ENCODE peak calls at places on chromosomes 2 and 18, in four cellular contexts. One of them, this sample, is unnamed.

GRCh38 chr2:177553176-177553909 is 160.8 kb downstream of the AGPS start:
- DNase-seq in OCI-LY7: no peak
- DNase-seq in lung: no peak
- DNase-seq in activated B cell treated with CpG ODN at 0.5 μM for 24 hours: no peak
- DNase-seq in this sample: no peak

GRCh38 chr2:7730449-7730848 is 813.2 kb downstream of the RNF144A start:
- DNase-seq in OCI-LY7: no peak
- DNase-seq in lung: no peak
- DNase-seq in activated B cell treated with CpG ODN at 0.5 μM for 24 hours: no peak
- DNase-seq in this sample: no peak

GRCh38 chr2:205511666-205512065 is 170.6 kb upstream of the NRP2 start:
- DNase-seq in OCI-LY7: no peak
- DNase-seq in lung: no peak
- DNase-seq in activated B cell treated with CpG ODN at 0.5 μM for 24 hours: no peak
- DNase-seq in this sample: no peak

GRCh38 chr2:236089271-236090026 is 78.7 kb downstream of the GBX2 start:
- DNase-seq in OCI-LY7: no peak
- DNase-seq in lung: no peak
- DNase-seq in activated B cell treated with CpG ODN at 0.5 μM for 24 hours: no peak
- DNase-seq in this sample: no peak

GRCh38 chr2:95284886-95285541 is 10.8 kb downstream of the PROM2 start:
- DNase-seq in OCI-LY7: no peak
- DNase-seq in lung: no peak
- DNase-seq in activated B cell treated with CpG ODN at 0.5 μM for 24 hours: no peak
- DNase-seq in this sample: no peak

GRCh38 chr2:18987592-18988073 is 370.8 kb downstream of the OSR1 start:
- DNase-seq in OCI-LY7: no peak
- DNase-seq in lung: peak; percentile 69
- DNase-seq in activated B cell treated with CpG ODN at 0.5 μM for 24 hours: no peak
- DNase-seq in this sample: no peak

GRCh38 chr2:67400560-67401464 is 3.7 kb downstream of the ETAA1 start:
- DNase-seq in OCI-LY7: no peak
- DNase-seq in lung: no peak
- DNase-seq in activated B cell treated with CpG ODN at 0.5 μM for 24 hours: no peak
- DNase-seq in this sample: no peak

GRCh38 chr2:174764281-174765063 is at the start of gene CHRNA1:
- DNase-seq in OCI-LY7: no peak
- DNase-seq in lung: no peak
- DNase-seq in activated B cell treated with CpG ODN at 0.5 μM for 24 hours: no peak
- DNase-seq in this sample: peak; percentile 64

GRCh38 chr2:240423788-240424191 is 11.7 kb upstream of the GPC1 start:
- DNase-seq in OCI-LY7: no peak
- DNase-seq in lung: no peak
- DNase-seq in activated B cell treated with CpG ODN at 0.5 μM for 24 hours: no peak
- DNase-seq in this sample: no peak

GRCh38 chr2:203035879-203036470 is 21.3 kb downstream of the NBEAL1 start:
- DNase-seq in OCI-LY7: no peak
- DNase-seq in lung: no peak
- DNase-seq in activated B cell treated with CpG ODN at 0.5 μM for 24 hours: no peak
- DNase-seq in this sample: no peak

GRCh38 chr2:175834472-175834871 is 167.6 kb downstream of the LNPK start:
- DNase-seq in OCI-LY7: no peak
- DNase-seq in lung: no peak
- DNase-seq in activated B cell treated with CpG ODN at 0.5 μM for 24 hours: no peak
- DNase-seq in this sample: peak; percentile 84

GRCh38 chr18:63161032-63161727 is 158.4 kb downstream of the BCL2 start:
- DNase-seq in OCI-LY7: peak; percentile 42
- DNase-seq in lung: no peak
- DNase-seq in activated B cell treated with CpG ODN at 0.5 μM for 24 hours: no peak
- DNase-seq in this sample: no peak

GRCh38 chr2:202609381-202610145 is 25.2 kb upstream of the FAM117B start:
- DNase-seq in OCI-LY7: no peak
- DNase-seq in lung: no peak
- DNase-seq in activated B cell treated with CpG ODN at 0.5 μM for 24 hours: no peak
- DNase-seq in this sample: no peak

GRCh38 chr18:79965119-79965902 is 868 bp downstream of the HSBP1L1 start:
- DNase-seq in OCI-LY7: no peak
- DNase-seq in lung: peak; percentile 66
- DNase-seq in activated B cell treated with CpG ODN at 0.5 μM for 24 hours: no peak
- DNase-seq in this sample: peak; percentile 14

GRCh38 chr2:197710424-197711042 is 5.4 kb downstream of the MARS2 start:
- DNase-seq in OCI-LY7: peak; percentile 37
- DNase-seq in lung: no peak
- DNase-seq in activated B cell treated with CpG ODN at 0.5 μM for 24 hours: no peak
- DNase-seq in this sample: no peak

GRCh38 chr18:58025733-58026132 is 18.3 kb upstream of the NEDD4L start:
- DNase-seq in OCI-LY7: no peak
- DNase-seq in lung: no peak
- DNase-seq in activated B cell treated with CpG ODN at 0.5 μM for 24 hours: no peak
- DNase-seq in this sample: no peak

GRCh38 chr2:98461650-98462049 is 17.0 kb downstream of the INPP4A start:
- DNase-seq in OCI-LY7: no peak
- DNase-seq in lung: no peak
- DNase-seq in activated B cell treated with CpG ODN at 0.5 μM for 24 hours: no peak
- DNase-seq in this sample: no peak

GRCh38 chr2:203846490-203847105 is 21.0 kb upstream of the CTLA4 start:
- DNase-seq in OCI-LY7: no peak
- DNase-seq in lung: no peak
- DNase-seq in activated B cell treated with CpG ODN at 0.5 μM for 24 hours: no peak
- DNase-seq in this sample: no peak

GRCh38 chr18:76130845-76131244 is 364.2 kb downstream of the ZNF516 start:
- DNase-seq in OCI-LY7: no peak
- DNase-seq in lung: no peak
- DNase-seq in activated B cell treated with CpG ODN at 0.5 μM for 24 hours: no peak
- DNase-seq in this sample: no peak

GRCh38 chr2:20423847-20424246 is 23.0 kb upstream of the RHOB start:
- DNase-seq in OCI-LY7: no peak
- DNase-seq in lung: no peak
- DNase-seq in activated B cell treated with CpG ODN at 0.5 μM for 24 hours: no peak
- DNase-seq in this sample: no peak

GRCh38 chr2:20425371-20425881 is 21.4 kb upstream of the RHOB start:
- DNase-seq in OCI-LY7: peak; percentile 44
- DNase-seq in lung: no peak
- DNase-seq in activated B cell treated with CpG ODN at 0.5 μM for 24 hours: no peak
- DNase-seq in this sample: no peak

GRCh38 chr2:20423376-20423775 is 23.5 kb upstream of the RHOB start:
- DNase-seq in OCI-LY7: no peak
- DNase-seq in lung: no peak
- DNase-seq in activated B cell treated with CpG ODN at 0.5 μM for 24 hours: no peak
- DNase-seq in this sample: no peak

GRCh38 chr2:20425884-20426283 is 21.0 kb upstream of the RHOB start:
- DNase-seq in OCI-LY7: no peak
- DNase-seq in lung: no peak
- DNase-seq in activated B cell treated with CpG ODN at 0.5 μM for 24 hours: no peak
- DNase-seq in this sample: no peak

DNA sequence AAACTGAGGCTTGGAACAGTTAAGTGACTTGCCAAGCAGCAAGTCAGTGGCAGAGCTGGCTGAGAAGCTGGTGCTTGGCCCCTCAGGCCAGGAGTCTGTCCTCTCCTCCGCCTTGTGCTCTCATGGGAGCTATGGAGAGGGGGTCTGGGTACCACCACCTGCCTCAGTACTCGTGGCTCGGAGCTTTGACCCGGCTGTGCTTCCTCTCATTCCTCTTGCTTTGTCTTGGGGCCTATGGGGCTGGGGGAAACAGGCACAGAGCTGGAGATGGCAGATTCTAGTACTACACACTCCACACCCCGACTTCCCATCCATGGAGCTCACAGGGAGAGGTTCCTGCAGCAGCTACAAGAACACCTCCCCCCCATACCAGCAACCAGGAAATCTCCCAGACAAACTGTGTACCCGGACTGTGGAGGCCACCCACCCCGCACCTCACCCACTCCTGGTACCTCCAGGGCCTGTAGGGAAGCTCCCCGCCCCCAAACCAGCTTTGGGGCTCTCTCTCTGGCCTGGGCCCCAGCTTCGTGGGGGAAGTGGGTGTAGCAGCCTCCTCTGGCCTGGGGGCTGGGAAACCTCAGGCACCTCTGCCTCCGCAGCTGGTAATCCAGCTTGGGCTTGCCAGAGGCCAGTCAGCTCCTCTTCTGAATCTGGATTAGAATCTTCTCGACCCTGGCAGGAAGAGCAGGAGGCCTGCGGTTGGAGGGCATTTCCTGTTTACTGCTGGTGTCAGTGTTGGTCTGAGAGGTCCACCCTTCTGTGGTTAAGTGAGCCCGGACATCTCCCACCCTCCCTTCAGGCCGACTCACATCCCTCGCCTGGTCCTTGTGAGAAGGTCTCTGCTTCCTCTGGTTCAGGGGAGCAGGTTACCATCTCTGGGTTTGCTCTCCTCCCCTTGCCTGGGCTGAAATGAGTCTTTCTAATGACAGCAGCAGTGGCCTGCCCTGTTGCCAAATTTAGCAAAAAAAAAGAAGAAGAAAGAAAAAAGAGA is 22.3 kb upstream of the RHOB start:
- DNase-seq in OCI-LY7: peak; percentile 70
- DNase-seq in lung: no peak
- DNase-seq in activated B cell treated with CpG ODN at 0.5 μM for 24 hours: no peak
- DNase-seq in this sample: no peak
- TF ChIP-seq CTCF in OCI-LY7: no peak
- TF ChIP-seq CTCF in lung: no peak
- TF ChIP-seq CTCF in activated B cell treated with CpG ODN at 0.5 μM for 24 hours: no peak
- TF ChIP-seq CTCF in this sample: no peak

DNA sequence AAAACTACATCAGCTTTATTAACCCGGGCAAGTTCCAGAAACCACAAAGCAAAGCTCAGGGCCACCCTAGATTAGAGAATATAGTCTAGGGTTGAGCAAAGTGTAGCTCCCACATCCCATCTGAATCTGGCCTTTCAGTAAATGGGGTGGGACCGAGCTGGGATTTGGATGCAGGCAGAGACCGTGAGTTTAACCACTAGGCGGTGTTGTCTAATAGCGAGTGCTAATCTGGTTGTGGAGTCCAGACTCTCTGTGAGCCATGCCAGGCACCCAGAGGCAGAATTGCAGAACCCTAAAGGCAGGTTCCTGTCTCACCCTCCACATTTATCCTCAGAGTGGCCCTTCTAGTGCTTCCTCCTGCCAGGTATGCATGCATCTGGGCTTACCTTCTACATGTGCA is 435.9 kb downstream of the TSN start:
- DNase-seq in OCI-LY7: peak; percentile 7
- DNase-seq in lung: peak; percentile 30
- DNase-seq in activated B cell treated with CpG ODN at 0.5 μM for 24 hours: no peak
- DNase-seq in this sample: peak; percentile 67
- TF ChIP-seq CTCF in OCI-LY7: peak; percentile 55
- TF ChIP-seq CTCF in lung: no peak
- TF ChIP-seq CTCF in activated B cell treated with CpG ODN at 0.5 μM for 24 hours: no peak
- TF ChIP-seq CTCF in this sample: peak; percentile 72

GRCh38 chr2:52141076-52141475 is 1109.1 kb upstream of the NRXN1 start:
- DNase-seq in OCI-LY7: no peak
- DNase-seq in lung: no peak
- DNase-seq in activated B cell treated with CpG ODN at 0.5 μM for 24 hours: no peak
- DNase-seq in this sample: no peak

GRCh38 chr2:52145005-52145404 is 1113.1 kb upstream of the NRXN1 start:
- DNase-seq in OCI-LY7: no peak
- DNase-seq in lung: no peak
- DNase-seq in activated B cell treated with CpG ODN at 0.5 μM for 24 hours: no peak
- DNase-seq in this sample: no peak

GRCh38 chr2:52144588-52144987 is 1112.7 kb upstream of the NRXN1 start:
- DNase-seq in OCI-LY7: no peak
- DNase-seq in lung: no peak
- DNase-seq in activated B cell treated with CpG ODN at 0.5 μM for 24 hours: no peak
- DNase-seq in this sample: no peak
- TF ChIP-seq CTCF in OCI-LY7: peak; percentile 34
- TF ChIP-seq CTCF in lung: no peak
- TF ChIP-seq CTCF in activated B cell treated with CpG ODN at 0.5 μM for 24 hours: no peak
- TF ChIP-seq CTCF in this sample: no peak

GRCh38 chr2:134574610-134575332 is 144.0 kb downstream of the TMEM163 start:
- DNase-seq in OCI-LY7: no peak
- DNase-seq in lung: no peak
- DNase-seq in activated B cell treated with CpG ODN at 0.5 μM for 24 hours: no peak
- DNase-seq in this sample: no peak
- TF ChIP-seq CTCF in OCI-LY7: no peak
- TF ChIP-seq CTCF in lung: no peak
- TF ChIP-seq CTCF in activated B cell treated with CpG ODN at 0.5 μM for 24 hours: no peak
- TF ChIP-seq CTCF in this sample: no peak

DNA sequence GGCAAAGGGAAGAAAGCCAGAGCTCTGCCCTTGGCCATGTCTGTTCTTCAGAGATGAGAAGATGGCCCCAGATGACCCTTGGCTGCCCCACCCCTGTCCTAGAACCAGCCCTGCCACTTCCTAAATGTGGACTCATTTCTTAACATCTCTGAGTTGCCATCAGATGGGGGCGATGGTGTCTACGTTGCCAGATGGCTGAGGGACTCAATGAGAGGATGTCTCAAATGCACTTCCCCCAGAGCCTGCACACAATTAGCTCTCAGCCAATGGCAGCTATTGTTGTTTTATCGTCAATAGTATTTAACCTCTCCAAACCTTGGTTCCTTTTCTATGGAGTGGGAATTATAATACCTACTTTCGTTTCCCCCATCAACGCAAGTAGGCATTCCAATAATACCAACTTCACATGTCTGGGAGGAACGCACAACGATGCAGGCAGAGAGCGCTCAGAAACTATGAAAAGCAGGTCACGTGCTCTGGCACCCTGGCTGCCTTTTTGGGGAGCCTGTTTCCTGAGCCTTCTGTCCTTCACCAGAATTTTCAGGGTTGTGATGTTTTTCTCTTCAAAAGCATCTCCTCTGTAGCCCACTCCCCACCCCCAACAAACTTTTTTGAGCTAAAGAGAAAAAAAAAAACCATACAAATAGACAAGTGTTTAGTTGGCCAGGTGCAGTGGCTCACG is 100.3 kb downstream of the MCFD2 start:
- DNase-seq in OCI-LY7: no peak
- DNase-seq in lung: no peak
- DNase-seq in activated B cell treated with CpG ODN at 0.5 μM for 24 hours: no peak
- DNase-seq in this sample: no peak
- TF ChIP-seq CTCF in OCI-LY7: no peak
- TF ChIP-seq CTCF in lung: no peak
- TF ChIP-seq CTCF in activated B cell treated with CpG ODN at 0.5 μM for 24 hours: no peak
- TF ChIP-seq CTCF in this sample: no peak

DNA sequence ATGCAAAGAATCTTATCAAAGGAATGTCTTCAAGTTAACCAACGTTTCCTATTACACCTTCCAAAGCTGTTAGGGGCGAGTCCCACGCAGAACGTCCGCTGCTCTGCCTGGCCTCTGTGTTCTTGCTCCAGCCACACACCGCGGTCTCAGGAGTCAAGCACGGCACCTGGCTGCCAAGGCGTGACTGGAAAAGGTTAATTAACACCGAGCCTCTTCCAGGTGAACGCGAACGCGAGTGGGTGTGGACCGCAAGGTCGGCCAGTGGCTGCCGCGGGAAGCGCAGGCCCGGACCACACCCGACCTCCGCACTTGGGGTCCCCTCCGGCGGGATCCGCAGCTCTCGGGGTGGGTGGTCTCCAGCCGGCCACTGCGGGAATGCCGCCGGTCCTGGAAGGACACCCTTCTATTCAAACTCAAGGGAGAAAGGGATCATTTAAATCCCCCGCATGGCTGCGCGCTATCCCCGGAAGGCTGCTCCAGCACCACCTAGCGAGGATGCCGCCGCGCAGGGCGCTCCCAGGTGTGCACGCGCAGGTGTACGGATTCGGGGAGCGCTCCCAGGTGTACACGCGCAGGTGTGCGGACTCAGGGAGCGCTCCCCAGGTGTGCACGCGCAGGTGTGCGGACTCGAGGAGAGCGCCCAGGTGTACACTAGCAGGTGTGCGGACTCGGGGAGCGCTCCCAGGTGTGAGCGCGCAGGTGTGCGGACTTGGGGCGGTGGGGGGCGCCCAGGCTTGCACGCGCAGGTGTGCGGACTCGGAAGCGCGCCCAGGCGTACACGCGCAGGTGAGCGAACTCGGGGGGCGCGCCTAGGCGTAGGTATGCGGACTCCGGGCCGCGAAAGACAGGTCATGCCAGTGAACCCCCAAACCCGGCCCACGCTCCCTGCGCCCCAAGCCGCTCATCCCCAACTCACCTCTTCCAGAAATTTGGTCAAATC is 662 bp downstream of the CYB5A start:
- DNase-seq in OCI-LY7: no peak
- DNase-seq in lung: peak; percentile 51
- DNase-seq in activated B cell treated with CpG ODN at 0.5 μM for 24 hours: no peak
- DNase-seq in this sample: no peak
- TF ChIP-seq CTCF in OCI-LY7: no peak
- TF ChIP-seq CTCF in lung: no peak
- TF ChIP-seq CTCF in activated B cell treated with CpG ODN at 0.5 μM for 24 hours: no peak
- TF ChIP-seq CTCF in this sample: no peak